ENCODE peak calls at places on chromosomes 7 and 10, in five cellular contexts. G is M059J, P is hepatic stellate cell, I is A172, Y is astrocyte of the cerebellum. H is an unnamed sample.

GRCh38 chr7:93442478-93443224 is 131.9 kb downstream of the CALCR start:
- DNase-seq in P (peak; percentile 8), G (peak; percentile 27), Y (no peak), I (peak; percentile 47), H (peak; percentile 1)

GRCh38 chr7:166370-167060 is 25.9 kb upstream of the FAM20C start:
- DNase-seq in I (no peak), G (no peak), P (no peak), Y (no peak), H (no peak)

GRCh38 chr10:68155615-68156205 is 46.4 kb downstream of the MYPN start:
- DNase-seq in Y (no peak), P (no peak), I (no peak), G (no peak), H (peak; percentile 81)

GRCh38 chr7:128879939-128880746 is 17.5 kb downstream of the ATP6V1F start:
- DNase-seq in Y (no peak), G (peak; percentile 76), P (peak; percentile 97), I (peak; percentile 36), H (peak; percentile 36)

GRCh38 chr10:125231813-125232475 is 71.6 kb upstream of the CTBP2 start:
- DNase-seq in I (no peak), Y (no peak), G (no peak), P (no peak), H (no peak)

GRCh38 chr10:68848281-68848680 is 20.9 kb downstream of the STOX1 start:
- DNase-seq in I (no peak), Y (no peak), G (no peak), P (no peak), H (no peak)

GRCh38 chr7:157615101-157615817 is 278.5 kb downstream of the DNAJB6 start:
- DNase-seq in P (no peak), G (peak; percentile 25), Y (peak; percentile 16), I (no peak), H (no peak)

GRCh38 chr7:17298840-17299476 is 506 bp downstream of the AHR start:
- DNase-seq in Y (no peak), I (no peak), G (peak; percentile 58), P (peak; percentile 20), H (peak; percentile 34)

GRCh38 chr7:405489-406211 is 114.0 kb downstream of the PDGFA start:
- DNase-seq in I (no peak), G (no peak), P (no peak), Y (no peak), H (no peak)

GRCh38 chr10:76572021-76572420 is 1065.6 kb downstream of the KCNMA1 start:
- DNase-seq in P (no peak), I (no peak), Y (no peak), G (no peak), H (no peak)

GRCh38 chr7:50554923-50555322 is 10.3 kb downstream of the DDC start:
- DNase-seq in P (no peak), I (no peak), Y (no peak), G (no peak), H (no peak)